ENCODE peak calls at places on chromosomes 16 and 17, in seven cellular contexts. Z, O, W, R, G, N and S are unnamed samples.

GRCh38 chr17:47720754-47721533 is 12.1 kb upstream of the TBX21 start:
- DNase-seq in N (no peak), Z (no peak), O (no peak), R (no peak), G (no peak), W (no peak), S (no peak)

GRCh38 chr17:38881600-38882191 is 11.8 kb downstream of the LASP1 start:
- DNase-seq in O (peak), G (peak), N (peak), R (peak), Z (peak), W (peak), S (no peak)

GRCh38 chr17:73304971-73305786 is 6.6 kb downstream of the CDC42EP4 start:
- DNase-seq in G (peak), W (peak), R (peak), N (peak), Z (peak), O (peak), S (no peak)

GRCh38 chr17:73215414-73215813 is 22.6 kb downstream of the COG1 start:
- DNase-seq in W (no peak), R (no peak), Z (no peak), N (no peak), O (no peak), G (no peak), S (no peak)

GRCh38 chr17:7835818-7836595 is 2.0 kb downstream of the KDM6B start:
- DNase-seq in O (peak), G (no peak), Z (peak), N (peak), W (peak), R (peak), S (no peak)

GRCh38 chr17:39622380-39623006 is 4.3 kb upstream of the PPP1R1B start:
- DNase-seq in G (no peak), R (no peak), W (no peak), O (no peak), N (no peak), Z (no peak), S (no peak)

GRCh38 chr17:63538693-63539595 is 11.3 kb upstream of the DCAF7 start:
- DNase-seq in O (no peak), N (no peak), R (no peak), W (no peak), G (peak), Z (no peak), S (no peak)

GRCh38 chr16:50449800-50450199 is 81.0 kb upstream of the BRD7 start:
- DNase-seq in G (no peak), Z (no peak), O (no peak), N (no peak), W (no peak), R (no peak), S (no peak)

GRCh38 chr16:76634847-76635697 is 357.9 kb downstream of the CNTNAP4 start:
- DNase-seq in Z (no peak), N (no peak), G (no peak), O (no peak), W (no peak), R (no peak), S (no peak)

GRCh38 chr17:13931752-13932477 is 137.4 kb upstream of the COX10 start:
- DNase-seq in Z (peak), R (peak), N (peak), G (no peak), W (peak), O (peak), S (no peak)

GRCh38 chr17:51734462-51734861 is 424.1 kb downstream of the CA10 start:
- DNase-seq in N (no peak), W (no peak), Z (no peak), R (no peak), G (no peak), O (no peak), S (no peak)

GRCh38 chr16:57653936-57654335 is 14.2 kb upstream of the ADGRG3 start:
- DNase-seq in N (no peak), R (no peak), G (no peak), O (no peak), Z (no peak), W (no peak), S (no peak)

GRCh38 chr17:40351185-40352043 is 13.1 kb downstream of the GJD3 start:
- DNase-seq in Z (no peak), N (no peak), O (no peak), W (peak), G (peak), R (no peak), S (no peak)

GRCh38 chr17:14736631-14737030 is 435.8 kb downstream of the HS3ST3B1 start:
- DNase-seq in G (no peak), O (no peak), W (no peak), N (no peak), Z (no peak), R (no peak), S (no peak)

GRCh38 chr17:75998327-75998795 is 2.3 kb upstream of the CDK3 start:
- DNase-seq in Z (no peak), R (no peak), O (no peak), W (peak), N (no peak), G (peak), S (no peak)

GRCh38 chr16:50507397-50507796 is 40.8 kb upstream of the NKD1 start:
- DNase-seq in O (no peak), Z (no peak), R (no peak), N (no peak), G (no peak), W (no peak), S (no peak)

GRCh38 chr16:24858219-24859041 is 12.7 kb downstream of the SLC5A11 start:
- DNase-seq in R (peak), G (peak), W (no peak), N (peak), Z (peak), O (peak), S (no peak)

GRCh38 chr16:20901068-20901440 is 483 bp downstream of the LYRM1 start:
- DNase-seq in R (no peak), W (no peak), G (peak), Z (no peak), O (no peak), N (no peak), S (no peak)

GRCh38 chr17:28744104-28744801 is 442 bp downstream of the TRAF4 start:
- DNase-seq in Z (peak), R (no peak), G (peak), N (peak), O (peak), W (peak), S (no peak)

GRCh38 chr16:53695070-53695469 is 8.6 kb downstream of the RPGRIP1L start:
- DNase-seq in R (no peak), N (peak), O (no peak), G (peak), W (no peak), Z (no peak), S (peak)

GRCh38 chr16:14627088-14627487 is 3.0 kb downstream of the PARN start:
- DNase-seq in G (no peak), Z (no peak), W (no peak), R (no peak), O (no peak), N (no peak), S (no peak)

GRCh38 chr17:29763273-29763672 is 140.6 kb upstream of the CORO6 start:
- DNase-seq in G (no peak), W (no peak), O (no peak), R (no peak), N (no peak), Z (no peak), S (no peak)

GRCh38 chr16:73339821-73340220 is 291.9 kb upstream of the ZFHX3 start:
- DNase-seq in Z (no peak), W (no peak), R (no peak), N (no peak), G (no peak), O (no peak), S (no peak)

GRCh38 chr17:61766520-61766919 is 96.8 kb downstream of the BRIP1 start:
- DNase-seq in Z (no peak), W (no peak), N (peak), O (no peak), R (no peak), G (no peak), S (no peak)

GRCh38 chr17:80409626-80410025 is 5.3 kb upstream of the ENDOV start:
- DNase-seq in Z (no peak), N (no peak), R (no peak), W (peak), G (no peak), O (no peak), S (no peak)

GRCh38 chr17:81803728-81804558 is at the start of gene GCGR:
- DNase-seq in N (no peak), Z (no peak), G (no peak), W (no peak), O (no peak), R (no peak), S (no peak)

GRCh38 chr16:85017151-85017550 is 5.8 kb upstream of the ZDHHC7 start:
- DNase-seq in R (no peak), N (no peak), O (no peak), W (no peak), Z (no peak), G (peak), S (no peak)

GRCh38 chr17:27522028-27522639 is 65.9 kb downstream of the KSR1 start:
- DNase-seq in N (no peak), G (no peak), W (no peak), R (no peak), Z (no peak), O (no peak), S (no peak)

DNA sequence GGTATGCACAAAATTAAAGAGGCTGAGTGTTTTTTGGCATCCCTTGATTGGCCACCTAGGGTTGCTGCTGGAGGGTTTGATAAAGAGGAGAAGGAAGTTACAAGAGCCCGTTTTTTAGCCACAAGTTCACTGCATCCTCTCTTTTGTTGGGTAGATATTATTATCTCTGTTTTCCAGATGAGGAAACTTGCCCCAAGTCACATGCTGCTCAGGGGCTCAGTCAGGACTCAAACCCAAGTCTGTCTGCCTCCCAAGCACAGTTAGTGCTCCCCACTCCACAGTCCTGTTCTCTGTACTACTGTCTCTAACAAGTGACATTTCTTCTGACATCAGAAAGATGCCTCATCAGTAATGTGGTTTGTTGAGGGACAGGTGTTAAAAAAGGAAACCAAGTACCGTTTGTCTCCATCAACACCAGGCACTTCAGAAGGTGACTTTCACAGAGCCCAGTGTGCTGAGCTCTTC is 1.4 kb downstream of the NT5M start:
- DNase-seq in Z (no peak), W (no peak), N (no peak), O (no peak), G (peak), R (no peak), S (no peak)
- H3K4me3 ChIP-seq in Z (no peak), W (no peak), N (no peak), O (no peak), G (no peak), R (no peak), S (no peak)

GRCh38 chr17:34173221-34173620 is 81.9 kb upstream of the CCL2 start:
- DNase-seq in R (no peak), W (no peak), Z (no peak), G (no peak), O (no peak), N (peak), S (peak)

GRCh38 chr17:34182036-34182803 is 72.9 kb upstream of the CCL2 start:
- DNase-seq in W (no peak), G (peak), N (no peak), Z (no peak), O (no peak), R (no peak), S (no peak)

GRCh38 chr17:34176440-34176839 is 78.6 kb upstream of the CCL2 start:
- DNase-seq in O (no peak), Z (no peak), W (no peak), N (no peak), R (no peak), G (no peak), S (no peak)

GRCh38 chr17:34177642-34178041 is 77.4 kb upstream of the CCL2 start:
- DNase-seq in Z (no peak), G (peak), W (no peak), N (peak), O (no peak), R (no peak), S (no peak)

GRCh38 chr17:34178047-34178446 is 77.0 kb upstream of the CCL2 start:
- DNase-seq in G (no peak), N (no peak), Z (no peak), O (no peak), R (no peak), W (no peak), S (no peak)
- TF ChIP-seq CTCF in G (no peak), N (no peak), Z (no peak), O (no peak), R (no peak), W (no peak), S (no peak)

GRCh38 chr16:87469186-87469585 is 23.6 kb downstream of the ZCCHC14 start:
- DNase-seq in G (no peak), Z (no peak), W (no peak), N (no peak), O (no peak), R (no peak), S (no peak)
- H3K27ac ChIP-seq in G (no peak), Z (no peak), W (no peak), N (no peak), O (no peak), R (no peak), S (no peak)

GRCh38 chr16:3825940-3826339 is 54.6 kb downstream of the CREBBP start:
- DNase-seq in O (no peak), R (no peak), Z (no peak), G (no peak), N (no peak), W (no peak), S (no peak)

GRCh38 chr16:3824121-3824795 is 56.3 kb downstream of the CREBBP start:
- DNase-seq in W (no peak), N (no peak), R (no peak), Z (no peak), O (no peak), G (no peak), S (no peak)

GRCh38 chr16:3823427-3823826 is 57.1 kb downstream of the CREBBP start:
- DNase-seq in Z (no peak), N (no peak), R (no peak), O (no peak), W (no peak), G (no peak), S (no peak)

GRCh38 chr16:3822366-3823045 is 58.0 kb downstream of the CREBBP start:
- DNase-seq in G (peak), O (peak), N (no peak), Z (no peak), R (peak), W (no peak), S (no peak)

GRCh38 chr16:3825103-3825502 is 55.4 kb downstream of the CREBBP start:
- DNase-seq in W (no peak), R (no peak), O (no peak), N (peak), Z (no peak), G (peak), S (no peak)
- H3K4me3 ChIP-seq in W (no peak), R (no peak), O (no peak), N (no peak), Z (no peak), G (no peak), S (no peak)

GRCh38 chr16:70725024-70725911 is 39.4 kb upstream of the MTSS2 start:
- DNase-seq in W (peak), Z (no peak), R (peak), G (no peak), O (peak), N (peak), S (no peak)

GRCh38 chr16:70726869-70727494 is 41.1 kb upstream of the MTSS2 start:
- DNase-seq in W (peak), Z (no peak), N (peak), O (peak), G (no peak), R (peak), S (no peak)

GRCh38 chr16:70723740-70724145 is 37.9 kb upstream of the MTSS2 start:
- DNase-seq in W (peak), Z (no peak), R (no peak), N (no peak), G (no peak), O (no peak), S (no peak)

GRCh38 chr16:70725912-70726828 is 40.3 kb upstream of the MTSS2 start:
- DNase-seq in G (no peak), O (peak), Z (no peak), W (peak), N (peak), R (peak), S (no peak)

DNA sequence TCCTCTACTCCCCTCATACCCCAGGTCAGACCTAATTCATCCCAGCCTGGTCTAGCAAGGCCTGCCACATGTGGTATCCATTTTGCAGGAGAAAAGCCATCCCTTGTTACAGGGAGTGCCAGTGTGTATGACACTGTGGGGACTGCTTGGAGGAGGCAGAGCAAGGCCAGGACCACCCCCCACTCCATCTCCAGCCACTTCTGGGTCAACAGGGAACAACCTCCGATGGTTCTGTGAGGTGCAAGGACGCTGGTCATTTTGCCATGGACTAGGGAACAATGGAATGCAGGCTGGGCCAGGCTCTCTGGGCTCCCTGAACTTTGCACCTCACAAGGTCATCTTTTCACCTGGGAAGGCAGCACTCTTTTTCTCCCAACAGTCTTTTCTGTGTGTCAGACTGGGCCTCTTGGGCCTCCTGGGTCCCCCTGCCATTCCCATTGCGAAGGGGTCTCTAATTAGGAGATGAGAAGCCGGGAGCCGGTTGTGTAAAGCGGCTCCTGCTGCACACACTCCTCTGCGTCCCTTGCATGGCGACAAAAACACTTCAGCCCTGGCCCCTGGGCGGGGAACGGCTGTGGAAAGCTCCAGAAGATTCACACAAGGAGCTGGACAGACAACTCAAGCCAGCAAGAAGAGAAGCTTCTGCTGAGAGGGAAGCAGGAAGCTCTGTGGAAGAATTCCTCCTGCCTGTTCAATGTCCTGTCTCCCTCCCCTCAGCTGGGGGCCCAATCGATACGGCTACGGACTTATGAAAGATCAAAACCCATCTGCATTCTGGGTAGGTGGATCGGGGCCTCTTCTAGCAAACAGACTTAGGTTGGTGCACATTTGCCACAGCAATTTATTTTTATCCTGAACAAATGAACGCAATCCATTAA is 38.5 kb upstream of the MTSS2 start:
- DNase-seq in O (no peak), N (no peak), R (no peak), Z (no peak), G (no peak), W (no peak), S (no peak)
- TF ChIP-seq CTCF in O (no peak), N (no peak), R (no peak), Z (no peak), G (no peak), W (no peak), S (no peak)

GRCh38 chr17:74750327-74751069 is 2.1 kb downstream of the NHERF1 start:
- DNase-seq in N (no peak), G (no peak), R (no peak), Z (peak), O (no peak), W (peak), S (no peak)
- H3K27ac ChIP-seq in N (no peak), G (no peak), R (no peak), Z (peak), O (no peak), W (no peak), S (no peak)

GRCh38 chr16:23642246-23642774 is 1.0 kb downstream of the DCTN5 start:
- DNase-seq in Z (no peak), O (no peak), G (peak), W (no peak), N (no peak), R (no peak), S (no peak)
- H3K4me3 ChIP-seq in Z (peak), O (peak), G (peak), W (peak), N (peak), R (peak), S (peak)

DNA sequence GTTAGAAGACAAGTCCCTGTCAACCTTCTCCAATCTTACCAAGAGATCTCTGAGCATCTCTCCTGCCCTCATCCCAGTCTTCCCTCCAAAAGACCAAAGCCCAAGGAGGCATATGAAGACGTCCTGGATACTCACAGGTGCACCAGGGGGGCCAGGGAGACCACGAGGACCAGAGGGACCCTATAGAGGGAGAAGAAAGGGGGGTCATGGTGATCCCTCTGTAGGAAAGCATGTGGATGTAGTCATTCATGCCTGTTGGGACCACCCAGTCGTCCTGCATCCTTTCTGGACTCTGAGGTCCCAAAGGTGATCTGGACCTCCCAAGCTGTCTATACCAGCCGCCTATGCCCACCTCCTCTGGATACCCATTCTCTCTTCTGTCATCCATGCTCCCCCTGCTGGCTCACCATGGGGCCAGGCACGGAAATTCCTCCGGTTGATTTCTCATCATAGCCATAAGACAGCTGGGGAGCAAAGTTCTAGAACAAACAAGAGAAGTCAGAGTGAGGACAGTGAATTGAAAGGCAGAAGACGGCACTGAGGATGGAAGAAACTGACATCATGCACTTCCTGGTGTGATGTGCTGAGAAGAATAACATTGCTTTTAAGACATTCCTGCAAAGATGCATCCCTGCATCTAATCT is 3.3 kb downstream of the COL1A1 start:
- DNase-seq in R (peak), O (no peak), W (peak), G (peak), N (peak), Z (peak), S (no peak)
- TF ChIP-seq CTCF in R (peak), O (peak), W (peak), G (peak), N (peak), Z (no peak), S (peak)

GRCh38 chr17:35073991-35074627 is 10.6 kb upstream of the RFFL start:
- DNase-seq in W (no peak), O (no peak), G (no peak), N (no peak), Z (no peak), R (no peak), S (no peak)
- H3K27ac ChIP-seq in W (no peak), O (no peak), G (no peak), N (no peak), Z (no peak), R (no peak), S (no peak)